ENCODE peak calls at places on chromosomes 11 and 22, in four cellular contexts. One of them, this sample, is unnamed.

GRCh38 chr22:49983148-49984042 is 22.8 kb downstream of the PIM3 start:
- DNase-seq in NB4: no peak
- DNase-seq in prostate gland: no peak
- DNase-seq in A549: no peak
- DNase-seq in this sample: no peak

GRCh38 chr22:45769569-45770210 is 98.1 kb downstream of the ATXN10 start:
- DNase-seq in NB4: no peak
- DNase-seq in prostate gland: no peak
- DNase-seq in A549: no peak
- DNase-seq in this sample: no peak

GRCh38 chr11:82732734-82733443 is 775 bp downstream of the FAM181B start:
- DNase-seq in NB4: no peak
- DNase-seq in prostate gland: no peak
- DNase-seq in A549: no peak
- DNase-seq in this sample: no peak

GRCh38 chr11:8768625-8769333 is 86.2 kb downstream of the RPL27A start:
- DNase-seq in NB4: no peak
- DNase-seq in prostate gland: no peak
- DNase-seq in A549: peak
- DNase-seq in this sample: peak

GRCh38 chr11:104891135-104891534 is 7.1 kb downstream of the CASP12 start:
- DNase-seq in NB4: no peak
- DNase-seq in prostate gland: no peak
- DNase-seq in A549: no peak
- DNase-seq in this sample: no peak

GRCh38 chr11:66100272-66101037 is 30.4 kb downstream of the PACS1 start:
- DNase-seq in NB4: peak
- DNase-seq in prostate gland: peak
- DNase-seq in A549: peak
- DNase-seq in this sample: no peak

GRCh38 chr22:49087163-49087562 is 740.5 kb downstream of the BRD1 start:
- DNase-seq in NB4: no peak
- DNase-seq in prostate gland: no peak
- DNase-seq in A549: no peak
- DNase-seq in this sample: no peak

GRCh38 chr11:65611758-65612603 is 2.0 kb downstream of the MAP3K11 start:
- DNase-seq in NB4: no peak
- DNase-seq in prostate gland: no peak
- DNase-seq in A549: no peak
- DNase-seq in this sample: no peak

GRCh38 chr11:69541001-69541285 is 59.5 kb downstream of the LINC01488 start:
- DNase-seq in NB4: no peak
- DNase-seq in prostate gland: no peak
- DNase-seq in A549: no peak
- DNase-seq in this sample: no peak

GRCh38 chr22:43432883-43433415 is 21.1 kb downstream of the MPPED1 start:
- DNase-seq in NB4: no peak
- DNase-seq in prostate gland: no peak
- DNase-seq in A549: no peak
- DNase-seq in this sample: no peak

GRCh38 chr22:22085702-22086500 is 103.3 kb upstream of the TOP3B start:
- DNase-seq in NB4: peak
- DNase-seq in prostate gland: no peak
- DNase-seq in A549: no peak
- DNase-seq in this sample: peak

DNA sequence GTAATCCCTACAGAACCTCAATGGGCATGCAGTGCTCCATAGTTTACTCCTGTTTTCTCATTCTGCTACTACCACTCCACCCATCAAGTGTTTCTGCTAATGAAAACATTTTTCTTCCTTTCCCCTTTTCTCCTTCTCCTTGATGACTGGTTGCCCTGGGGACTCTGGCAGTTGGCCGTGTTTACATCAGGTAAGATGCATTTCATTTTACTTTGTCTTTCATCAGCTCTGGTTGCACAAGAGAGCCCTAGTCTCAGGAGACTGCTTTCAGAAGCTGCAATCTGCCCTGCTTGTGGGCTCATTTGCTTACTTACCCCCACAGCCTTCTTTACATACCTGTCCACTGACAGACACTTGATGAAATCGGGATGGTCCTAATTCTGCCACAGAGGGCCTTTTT is 19.6 kb upstream of the LIMK2 start:
- DNase-seq in NB4: peak
- DNase-seq in prostate gland: no peak
- DNase-seq in A549: no peak
- DNase-seq in this sample: no peak
- TF ChIP-seq POLR2A in NB4: no peak
- TF ChIP-seq POLR2A in prostate gland: no peak
- TF ChIP-seq POLR2A in A549: no peak
- TF ChIP-seq POLR2A in this sample: no peak

GRCh38 chr11:61581030-61581928 is at the start of gene SYT7:
- DNase-seq in NB4: peak
- DNase-seq in prostate gland: peak
- DNase-seq in A549: peak
- DNase-seq in this sample: peak
- TF ChIP-seq POLR2A in NB4: no peak
- TF ChIP-seq POLR2A in prostate gland: no peak
- TF ChIP-seq POLR2A in A549: peak
- TF ChIP-seq POLR2A in this sample: no peak

DNA sequence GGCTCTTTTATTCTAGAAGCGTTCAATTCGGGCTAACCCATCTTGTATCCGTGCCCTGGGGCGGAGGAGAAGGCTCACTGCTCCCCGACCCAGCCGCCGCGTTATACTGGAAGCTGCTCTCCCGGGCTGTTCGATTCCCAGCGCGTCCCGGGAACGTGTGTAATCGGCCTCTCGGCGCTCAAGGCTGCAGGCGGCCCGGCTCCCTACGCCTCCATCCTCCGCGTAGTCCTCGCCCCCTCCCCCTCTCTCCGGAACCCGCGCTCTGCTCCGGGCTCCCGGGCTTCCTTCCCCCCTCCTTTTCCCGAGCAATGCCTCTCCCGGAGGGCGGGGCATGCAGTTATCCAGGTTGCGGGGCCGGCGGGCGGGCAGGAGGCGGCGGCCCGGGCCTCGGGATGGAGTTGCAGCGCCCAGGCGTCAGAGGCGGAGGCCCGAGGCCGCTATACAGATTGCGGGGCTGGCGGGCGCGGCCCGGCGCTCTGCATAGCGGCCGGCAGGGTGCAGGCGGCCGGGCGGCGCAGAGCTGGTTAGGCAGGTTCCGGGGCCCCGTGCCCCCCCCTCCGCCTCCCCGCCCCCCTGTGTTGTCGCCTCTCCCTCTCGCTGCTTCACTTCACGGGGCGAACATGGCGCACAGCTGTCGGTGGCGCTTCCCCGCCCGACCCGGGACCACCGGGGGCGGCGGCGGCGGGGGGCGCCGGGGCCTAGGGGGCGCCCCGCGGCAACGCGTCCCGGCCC is at the start of gene KMT2A:
- DNase-seq in NB4: peak
- DNase-seq in prostate gland: peak
- DNase-seq in A549: peak
- DNase-seq in this sample: peak
- TF ChIP-seq POLR2A in NB4: peak
- TF ChIP-seq POLR2A in prostate gland: peak
- TF ChIP-seq POLR2A in A549: peak
- TF ChIP-seq POLR2A in this sample: peak

DNA sequence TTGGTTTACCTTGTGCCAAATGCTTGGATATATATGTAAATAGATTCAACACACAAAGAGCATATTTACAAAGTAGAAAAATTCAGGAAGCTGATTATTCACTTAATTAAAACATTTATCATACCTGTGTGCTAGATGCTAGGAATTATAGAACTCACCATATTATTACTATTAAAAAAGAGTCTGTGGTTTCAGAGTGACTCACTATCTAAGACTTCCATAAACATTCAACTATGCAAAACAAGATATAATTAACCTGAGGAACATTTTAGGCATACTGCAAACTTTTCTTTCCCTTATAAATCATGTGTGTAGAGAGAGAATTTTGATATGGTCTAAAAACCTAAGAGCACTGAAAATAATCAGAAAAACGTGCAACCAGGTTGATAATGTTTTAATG is 27.3 kb downstream of the CTSC start:
- DNase-seq in NB4: no peak
- DNase-seq in prostate gland: no peak
- DNase-seq in A549: no peak
- DNase-seq in this sample: no peak
- TF ChIP-seq POLR2A in NB4: no peak
- TF ChIP-seq POLR2A in prostate gland: no peak
- TF ChIP-seq POLR2A in A549: no peak
- TF ChIP-seq POLR2A in this sample: no peak

DNA sequence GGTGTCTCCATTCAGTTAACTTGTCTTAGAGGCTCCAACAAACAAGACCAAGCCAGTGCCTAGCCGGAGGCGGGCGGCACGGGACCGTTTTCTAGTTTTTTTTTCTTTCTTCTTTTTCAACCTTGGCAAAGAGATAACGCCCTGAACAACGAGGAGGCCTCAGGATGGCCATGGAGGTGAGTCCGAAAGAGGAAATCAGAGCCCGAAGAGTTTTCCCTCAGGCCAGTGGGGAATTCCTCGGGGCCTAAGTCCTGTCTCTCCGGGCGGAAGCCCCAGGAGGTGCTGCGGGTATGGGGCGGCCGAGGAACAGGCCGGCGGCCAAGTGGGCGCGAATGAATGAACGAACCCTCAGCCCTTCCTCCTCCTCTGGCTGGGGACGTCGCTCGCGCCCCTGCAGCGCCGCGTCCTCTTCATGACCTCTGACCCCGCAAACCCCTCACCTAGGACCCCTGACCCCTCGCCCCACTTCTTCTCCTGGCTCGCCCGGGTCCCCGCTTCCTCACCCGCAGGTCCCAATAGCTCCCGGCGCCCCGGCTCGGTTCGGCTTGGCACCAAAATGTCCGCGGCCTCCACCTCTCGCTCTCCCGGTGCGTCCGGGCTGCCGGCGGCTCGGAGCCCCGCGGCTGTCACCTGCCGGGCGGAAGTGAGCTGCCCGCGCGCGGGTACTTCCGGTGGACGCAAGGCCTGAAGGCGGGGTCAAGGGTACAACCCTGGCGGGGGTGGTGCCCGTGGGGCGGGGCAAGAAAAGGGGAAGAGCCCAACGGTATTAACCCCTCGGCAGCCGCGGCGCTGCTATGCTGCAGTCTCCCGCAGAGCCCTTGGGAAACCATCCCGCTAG is at the start of gene AP1B1:
- DNase-seq in NB4: peak
- DNase-seq in prostate gland: peak
- DNase-seq in A549: peak
- DNase-seq in this sample: peak
- TF ChIP-seq POLR2A in NB4: peak
- TF ChIP-seq POLR2A in prostate gland: peak
- TF ChIP-seq POLR2A in A549: peak
- TF ChIP-seq POLR2A in this sample: peak

GRCh38 chr22:36055376-36056310 is 27.0 kb upstream of the RBFOX2 start:
- DNase-seq in NB4: no peak
- DNase-seq in prostate gland: no peak
- DNase-seq in A549: no peak
- DNase-seq in this sample: no peak

GRCh38 chr22:36053242-36054147 is 24.9 kb upstream of the RBFOX2 start:
- DNase-seq in NB4: no peak
- DNase-seq in prostate gland: no peak
- DNase-seq in A549: no peak
- DNase-seq in this sample: no peak

GRCh38 chr22:36049678-36049997 is 21.0 kb upstream of the RBFOX2 start:
- DNase-seq in NB4: no peak
- DNase-seq in prostate gland: no peak
- DNase-seq in A549: no peak
- DNase-seq in this sample: no peak

GRCh38 chr22:36048911-36049677 is 20.5 kb upstream of the RBFOX2 start:
- DNase-seq in NB4: no peak
- DNase-seq in prostate gland: no peak
- DNase-seq in A549: no peak
- DNase-seq in this sample: no peak

DNA sequence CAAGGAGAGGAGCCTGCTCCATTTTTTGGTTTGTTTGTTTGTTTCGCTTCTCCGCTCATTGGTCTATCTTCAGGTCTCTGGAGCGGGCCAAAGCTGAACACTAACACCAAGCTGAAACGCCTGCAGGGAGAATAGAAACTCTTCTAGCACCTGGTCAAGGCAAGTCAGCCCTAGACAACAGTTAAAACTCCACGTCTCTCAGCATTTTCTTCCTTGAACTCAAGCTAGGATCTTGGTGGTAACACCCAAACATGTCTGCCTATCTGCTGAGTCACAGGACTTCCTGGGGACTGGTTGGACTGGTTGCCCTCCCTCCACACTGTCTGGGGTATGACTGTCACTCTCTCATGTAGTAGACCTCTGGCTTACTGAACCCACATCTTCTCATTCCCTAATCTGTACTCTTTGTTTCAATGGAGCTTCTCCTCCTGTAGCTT is 23.9 kb upstream of the RBFOX2 start:
- DNase-seq in NB4: peak
- DNase-seq in prostate gland: peak
- DNase-seq in A549: peak
- DNase-seq in this sample: peak
- TF ChIP-seq POLR2A in NB4: no peak
- TF ChIP-seq POLR2A in prostate gland: no peak
- TF ChIP-seq POLR2A in A549: no peak
- TF ChIP-seq POLR2A in this sample: no peak